ENCODE peak calls at places on chromosome 16, in five cellular contexts. E, B, O, F and I are unnamed samples.

GRCh38 chr16:10539793-10540192 is 40.6 kb downstream of the EMP2 start:
- DNase-seq in B (no peak), O (no peak), F (no peak), E (no peak), I (no peak)

GRCh38 chr16:53282975-53283946 is 151.0 kb upstream of the RBL2 start:
- DNase-seq in F (no peak), O (no peak), E (no peak), B (no peak), I (no peak)

GRCh38 chr16:61323456-61323855 is 712.8 kb downstream of the CDH8 start:
- DNase-seq in F (no peak), O (no peak), E (no peak), B (no peak), I (no peak)

GRCh38 chr16:77660311-77660710 is 62.0 kb upstream of the NUDT7 start:
- DNase-seq in O (no peak), B (no peak), E (no peak), F (no peak), I (no peak)

GRCh38 chr16:84048306-84048705 is 5.7 kb upstream of the SLC38A8 start:
- DNase-seq in F (no peak), O (no peak), E (no peak), B (peak; percentile 59), I (peak; percentile 11)

GRCh38 chr16:3138342-3138741 is 3.5 kb downstream of the ZNF213 start:
- DNase-seq in O (no peak), E (no peak), F (no peak), B (no peak), I (no peak)

GRCh38 chr16:81537721-81538561 is 93.3 kb downstream of the CMIP start:
- DNase-seq in B (peak; percentile 45), O (no peak), F (no peak), E (no peak), I (no peak)

GRCh38 chr16:65829076-65829475 is 537.4 kb upstream of the CDH5 start:
- DNase-seq in F (no peak), O (no peak), B (no peak), E (no peak), I (no peak)

GRCh38 chr16:57541754-57542435 is 548 bp upstream of the ADGRG5 start:
- DNase-seq in E (no peak), O (no peak), B (no peak), F (no peak), I (no peak)

GRCh38 chr16:68985268-68985667 is 120.2 kb upstream of the HAS3 start:
- DNase-seq in O (no peak), E (no peak), B (no peak), F (no peak), I (no peak)

GRCh38 chr16:85216522-85217375 is 104.5 kb upstream of the CIBAR2 start:
- DNase-seq in O (no peak), F (no peak), E (no peak), B (no peak), I (no peak)

GRCh38 chr16:89574681-89575246 is 794 bp upstream of the CPNE7 start:
- DNase-seq in B (peak; percentile 79), F (peak; percentile 80), E (peak; percentile 57), O (peak; percentile 33), I (peak; percentile 67)

GRCh38 chr16:54194008-54194731 is 92.4 kb downstream of the IRX3 start:
- DNase-seq in O (no peak), B (peak; percentile 89), E (peak; percentile 44), F (no peak), I (no peak)

GRCh38 chr16:73390936-73391335 is 343.0 kb upstream of the ZFHX3 start:
- DNase-seq in O (no peak), B (no peak), F (no peak), E (no peak), I (no peak)

GRCh38 chr16:10729649-10730048 is 14.0 kb upstream of the NUBP1 start:
- DNase-seq in B (no peak), F (no peak), O (no peak), E (no peak), I (no peak)

GRCh38 chr16:1427473-1428461 is 3.1 kb upstream of the PERCC1 start:
- DNase-seq in E (no peak), O (no peak), F (no peak), B (peak; percentile 63), I (no peak)

DNA sequence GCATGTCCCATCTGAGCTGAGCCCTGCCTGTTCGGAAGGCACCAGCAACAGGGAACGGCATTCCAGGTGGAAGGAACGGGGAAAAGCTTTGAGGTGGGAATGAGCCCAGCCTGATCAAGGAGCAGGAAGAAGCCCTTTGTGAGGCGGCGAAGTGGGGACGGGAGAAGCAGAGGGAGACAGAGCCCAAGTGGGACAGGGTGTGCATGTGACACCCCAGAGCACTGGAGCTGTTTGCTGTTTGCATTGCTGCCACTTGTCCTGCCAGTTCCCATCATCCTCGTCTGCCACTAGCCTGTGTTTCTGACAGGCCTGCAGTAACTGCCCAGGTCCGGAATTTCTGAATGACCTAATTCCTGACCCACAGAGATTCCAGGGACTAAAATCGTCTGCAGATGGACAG is 150.7 kb downstream of the KATNIP start:
- DNase-seq in F (no peak), B (peak; percentile 39), E (no peak), O (no peak), I (no peak)
- TF ChIP-seq CTCF in F (no peak), B (no peak), E (no peak), O (no peak), I (no peak)

DNA sequence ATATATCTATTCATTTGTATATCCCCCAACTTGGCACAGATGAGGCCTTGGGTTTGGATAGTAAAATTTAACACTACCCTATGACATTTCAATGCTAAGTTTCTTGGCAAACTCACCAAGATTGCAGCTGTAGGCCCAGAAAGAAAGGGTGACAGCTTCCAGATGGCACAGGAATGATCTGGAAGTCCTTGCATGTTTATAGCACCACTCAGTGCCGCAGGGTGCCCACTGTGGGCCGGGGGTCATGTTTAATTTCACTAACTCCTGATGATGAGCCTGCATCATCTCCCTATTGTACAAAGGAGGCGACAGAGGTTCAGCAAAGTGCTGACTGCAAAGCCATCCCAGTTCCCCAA is 166.0 kb downstream of the XYLT1 start:
- DNase-seq in O (no peak), E (peak; percentile 43), B (no peak), F (no peak), I (no peak)
- TF ChIP-seq CTCF in O (no peak), E (no peak), B (peak; percentile 6), F (peak; percentile 1), I (no peak)

DNA sequence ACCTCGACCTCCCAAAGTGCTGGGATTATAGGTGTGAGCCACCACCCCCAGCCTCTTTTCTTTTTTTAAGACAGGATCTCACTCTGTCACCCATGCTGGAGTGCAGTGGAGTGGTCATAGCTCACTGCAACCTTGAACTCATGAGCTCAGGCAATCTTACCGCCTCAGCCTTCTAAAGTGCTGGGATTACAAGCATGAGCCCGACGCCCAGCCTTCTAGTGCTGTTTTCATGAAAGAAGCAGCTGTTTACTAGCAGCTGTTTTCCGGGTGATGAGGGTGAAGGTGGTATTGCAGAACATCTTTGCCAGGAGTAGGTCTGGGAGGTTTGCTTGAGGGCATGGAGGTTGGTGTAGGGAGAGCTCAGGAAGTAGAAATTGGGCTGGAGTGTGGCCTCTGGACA is 2.0 kb downstream of the ADCY7 start:
- DNase-seq in B (peak; percentile 15), F (no peak), O (no peak), E (no peak), I (peak; percentile 40)
- TF ChIP-seq CTCF in B (no peak), F (no peak), O (no peak), E (no peak), I (no peak)

GRCh38 chr16:12674096-12674495 is 129.6 kb downstream of the CPPED1 start:
- DNase-seq in O (no peak), F (no peak), E (no peak), B (no peak), I (no peak)
- TF ChIP-seq CTCF in O (no peak), F (no peak), E (no peak), B (no peak), I (no peak)

GRCh38 chr16:87060026-87060986 is 256.9 kb downstream of the C16orf95 start:
- DNase-seq in B (no peak), E (no peak), F (no peak), O (no peak), I (no peak)
- TF ChIP-seq CTCF in B (no peak), E (no peak), F (no peak), O (no peak), I (no peak)

GRCh38 chr16:47019563-47019962 is 46.1 kb upstream of the DNAJA2 start:
- DNase-seq in E (no peak), O (no peak), F (no peak), B (no peak), I (no peak)
- TF ChIP-seq CTCF in E (no peak), O (no peak), F (no peak), B (peak; percentile 13), I (no peak)

GRCh38 chr16:31711344-31711845 is 162.2 kb upstream of the ZNF267 start:
- DNase-seq in E (no peak), B (no peak), F (no peak), O (no peak), I (no peak)
- TF ChIP-seq CTCF in E (no peak), B (no peak), F (peak; percentile 38), O (no peak), I (no peak)

GRCh38 chr16:55700067-55700466 is 44.3 kb downstream of the SLC6A2 start:
- DNase-seq in B (no peak), E (no peak), F (no peak), O (no peak), I (no peak)

GRCh38 chr16:55706739-55707487 is 51.1 kb downstream of the SLC6A2 start:
- DNase-seq in B (no peak), O (no peak), F (no peak), E (no peak), I (no peak)

GRCh38 chr16:55701442-55702319 is 45.9 kb downstream of the SLC6A2 start:
- DNase-seq in E (peak; percentile 52), O (peak; percentile 9), F (no peak), B (peak; percentile 82), I (peak; percentile 57)

GRCh38 chr16:55700961-55701360 is 45.2 kb downstream of the SLC6A2 start:
- DNase-seq in F (no peak), E (no peak), O (no peak), B (no peak), I (no peak)

DNA sequence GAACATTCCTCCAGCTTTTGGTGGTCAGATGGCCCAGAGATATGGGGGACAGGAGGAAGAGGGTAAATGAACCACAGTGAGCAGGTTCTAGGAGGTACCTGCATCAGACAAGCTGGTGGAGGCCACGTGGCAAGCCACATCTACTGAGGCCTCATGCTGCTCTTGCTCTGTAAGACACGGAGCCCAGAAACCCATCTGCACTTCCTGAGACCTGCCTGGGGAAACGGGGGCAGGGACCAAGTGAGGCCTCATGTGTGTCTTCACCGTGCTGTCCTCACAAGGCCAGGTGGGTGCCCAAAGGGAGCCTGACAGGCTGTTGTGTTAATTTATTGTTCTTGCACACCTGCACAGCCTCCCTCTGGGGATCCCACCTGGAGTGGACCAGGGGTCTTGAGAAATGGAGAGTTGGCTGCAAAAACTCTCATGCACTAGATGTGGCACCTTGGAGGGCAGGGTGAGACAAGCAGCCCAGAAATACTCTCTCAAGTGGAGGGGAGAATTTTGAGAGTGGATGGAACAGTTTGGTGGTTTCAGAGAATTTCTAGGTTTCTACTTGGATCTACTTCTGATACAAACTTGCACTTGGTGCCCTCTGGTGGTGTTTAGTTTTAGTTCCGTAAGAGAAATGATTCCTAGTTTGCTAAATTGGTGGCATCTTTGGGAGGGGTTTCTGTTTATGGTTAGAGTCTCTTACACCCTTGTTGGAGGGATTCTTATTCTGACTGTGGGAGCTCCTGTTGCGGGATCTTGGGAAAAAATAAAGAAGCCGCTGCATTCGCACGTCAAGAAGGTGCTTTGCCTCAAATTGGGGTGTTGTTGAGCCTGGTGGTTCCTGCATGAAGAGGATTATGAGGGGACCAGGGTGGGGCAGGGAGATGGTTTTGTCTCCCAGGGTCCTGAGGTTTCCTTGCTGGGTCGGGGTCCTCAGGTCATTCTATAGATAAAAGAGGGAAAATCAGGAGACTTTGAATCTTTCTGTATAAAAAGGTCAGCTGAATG is 47.5 kb downstream of the SLC6A2 start:
- DNase-seq in F (no peak), B (no peak), E (peak; percentile 26), O (no peak), I (peak; percentile 32)
- TF ChIP-seq CTCF in F (no peak), B (peak; percentile 47), E (peak; percentile 42), O (no peak), I (peak; percentile 38)